ENCODE peak calls at places on chromosomes 1 and 21, in seven cellular contexts. B, L, K, J, U, M and I are unnamed samples. For H3K27me3, the result is how much of the 10 kb centered on the place peaks cover.

GRCh38 chr1:84780000-84780716 is 89.9 kb upstream of the SSX2IP start:
- DNase-seq in B (no peak), L (no peak), K (no peak), J (no peak), U (no peak), M (peak), I (no peak)

GRCh38 chr1:56000424-56000823 is 578.9 kb downstream of the PLPP3 start:
- DNase-seq in B (no peak), L (no peak), K (no peak), J (no peak), U (no peak), M (no peak), I (no peak)

GRCh38 chr1:91549041-91549735 is 48.5 kb downstream of the CDC7 start:
- DNase-seq in B (no peak), L (no peak), K (no peak), J (no peak), U (no peak), M (no peak), I (no peak)

GRCh38 chr1:10252508-10252907 is 42.1 kb downstream of the KIF1B start:
- DNase-seq in B (no peak), L (no peak), K (no peak), J (peak), U (no peak), M (peak), I (no peak)

GRCh38 chr1:225329041-225329440 is 98.8 kb downstream of the LBR start:
- DNase-seq in B (no peak), L (no peak), K (no peak), J (no peak), U (no peak), M (no peak), I (no peak)

GRCh38 chr1:216807696-216808095 is 84.5 kb upstream of the ESRRG start:
- DNase-seq in B (no peak), L (no peak), K (no peak), J (no peak), U (no peak), M (peak), I (no peak)

GRCh38 chr1:177488722-177489121 is 318.0 kb downstream of the BRINP2 start:
- DNase-seq in B (no peak), L (no peak), K (no peak), J (no peak), U (no peak), M (no peak), I (no peak)

GRCh38 chr1:82273816-82274215 is 473.1 kb downstream of the ADGRL2 start:
- DNase-seq in B (no peak), L (no peak), K (no peak), J (no peak), U (no peak), M (no peak), I (no peak)

GRCh38 chr1:77126309-77126708 is 92.9 kb downstream of the PIGK start:
- DNase-seq in B (no peak), L (peak), K (no peak), J (no peak), U (no peak), M (peak), I (no peak)

GRCh38 chr1:236239186-236239585 is 42.6 kb downstream of the ERO1B start:
- DNase-seq in B (no peak), L (no peak), K (no peak), J (no peak), U (no peak), M (no peak), I (no peak)

GRCh38 chr1:43144228-43144627 is 27.9 kb downstream of the EBNA1BP2 start:
- DNase-seq in B (no peak), L (no peak), K (no peak), J (no peak), U (no peak), M (peak), I (no peak)

GRCh38 chr1:5009376-5010065 is 355.1 kb downstream of the AJAP1 start:
- DNase-seq in B (peak), L (no peak), K (no peak), J (no peak), U (no peak), M (no peak), I (no peak)

GRCh38 chr1:49597436-49597835 is 426.3 kb downstream of the AGBL4 start:
- DNase-seq in B (no peak), L (no peak), K (no peak), J (no peak), U (no peak), M (no peak), I (no peak)

GRCh38 chr1:111197598-111198289 is 2.7 kb downstream of the DENND2D start:
- DNase-seq in B (no peak), L (no peak), K (no peak), J (peak), U (no peak), M (peak), I (no peak)

GRCh38 chr1:17653728-17654351 is 101.3 kb upstream of the ACTL8 start:
- DNase-seq in B (no peak), L (peak), K (peak), J (no peak), U (no peak), M (peak), I (no peak)

GRCh38 chr1:177172866-177173265 is 2.1 kb downstream of the BRINP2 start:
- DNase-seq in B (no peak), L (no peak), K (no peak), J (no peak), U (no peak), M (no peak), I (no peak)

GRCh38 chr1:230643887-230644286 is 1.6 kb downstream of the COG2 start:
- DNase-seq in B (no peak), L (no peak), K (no peak), J (no peak), U (no peak), M (peak), I (no peak)

GRCh38 chr1:201648911-201649775 is 110.2 kb downstream of the NAV1 start:
- DNase-seq in B (no peak), L (peak), K (peak), J (peak), U (peak), M (peak), I (peak)

GRCh38 chr1:27009601-27010197 is 3.0 kb downstream of the TENT5B start:
- DNase-seq in B (no peak), L (peak), K (no peak), J (peak), U (peak), M (peak), I (no peak)

GRCh38 chr1:14811573-14811972 is 213.1 kb downstream of the KAZN start:
- DNase-seq in B (no peak), L (no peak), K (no peak), J (no peak), U (no peak), M (peak), I (no peak)

GRCh38 chr1:4944072-4944471 is 289.7 kb downstream of the AJAP1 start:
- DNase-seq in B (no peak), L (no peak), K (no peak), J (no peak), U (no peak), M (no peak), I (no peak)

GRCh38 chr1:186330758-186331157 is 44.3 kb downstream of the TPR start:
- DNase-seq in B (no peak), L (no peak), K (no peak), J (no peak), U (no peak), M (peak), I (no peak)

GRCh38 chr1:73701816-73702215 is 496.2 kb downstream of the LRRIQ3 start:
- DNase-seq in B (no peak), L (no peak), K (no peak), J (no peak), U (no peak), M (no peak), I (no peak)

GRCh38 chr1:209497729-209498128 is 85.8 kb upstream of the CAMK1G start:
- DNase-seq in B (no peak), L (no peak), K (no peak), J (no peak), U (no peak), M (no peak), I (no peak)

GRCh38 chr1:171644805-171645483 is 7.5 kb downstream of the MYOC start:
- DNase-seq in B (no peak), L (peak), K (peak), J (peak), U (peak), M (peak), I (peak)

GRCh38 chr1:62727656-62728396 is 39.6 kb upstream of the DOCK7 start:
- DNase-seq in B (no peak), L (no peak), K (no peak), J (no peak), U (no peak), M (peak), I (no peak)

GRCh38 chr1:245409341-245410195 is 254.8 kb downstream of the KIF26B start:
- DNase-seq in B (no peak), L (no peak), K (no peak), J (no peak), U (no peak), M (no peak), I (no peak)

GRCh38 chr1:214464303-214465287 is 86.8 kb downstream of the PTPN14 start:
- DNase-seq in B (no peak), L (no peak), K (no peak), J (no peak), U (peak), M (no peak), I (no peak)

GRCh38 chr1:41358152-41358937 is 2.9 kb upstream of the FOXO6 start:
- DNase-seq in B (peak), L (no peak), K (peak), J (no peak), U (peak), M (no peak), I (no peak)

GRCh38 chr1:161915051-161915503 is 108.6 kb downstream of the OLFML2B start:
- DNase-seq in B (no peak), L (no peak), K (no peak), J (no peak), U (no peak), M (peak), I (no peak)

GRCh38 chr1:43049487-43049886 is 90.8 kb upstream of the SLC2A1 start:
- DNase-seq in B (no peak), L (no peak), K (no peak), J (no peak), U (no peak), M (no peak), I (no peak)

GRCh38 chr1:190880352-190880751 is 402.7 kb upstream of the BRINP3 start:
- DNase-seq in B (no peak), L (no peak), K (no peak), J (no peak), U (no peak), M (no peak), I (no peak)

DNA sequence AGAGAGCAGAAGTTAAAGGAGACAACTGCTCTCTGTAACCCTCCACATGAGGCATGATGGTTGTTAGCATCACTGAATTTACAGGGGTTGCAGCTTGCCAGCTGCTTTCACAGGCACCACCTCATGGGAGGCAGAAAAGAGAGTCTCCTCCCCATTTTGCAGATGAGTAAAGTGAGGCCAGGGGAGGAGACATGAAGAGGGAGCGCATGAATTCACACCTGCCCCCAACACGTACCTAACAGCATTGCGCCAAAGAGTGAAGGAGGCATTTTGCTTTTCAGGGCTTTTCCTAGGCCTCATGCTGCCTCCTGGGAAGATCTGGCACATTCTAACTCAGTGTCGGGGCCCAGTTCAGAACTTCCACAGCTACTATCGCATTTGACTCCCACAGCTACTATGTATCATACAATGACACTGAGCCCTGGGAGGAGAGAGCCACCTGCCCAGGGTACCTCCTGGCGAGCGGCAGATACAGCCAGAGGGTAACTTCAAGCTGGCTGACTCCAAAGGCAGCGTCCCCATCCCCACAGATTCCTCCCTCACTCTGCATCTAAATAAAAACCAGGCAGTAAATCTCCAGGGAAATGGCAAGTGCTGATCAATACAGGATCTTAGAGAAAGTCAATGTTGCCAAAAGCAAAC is 34.0 kb downstream of the GLIS1 start:
- DNase-seq in B (no peak), L (no peak), K (peak), J (no peak), U (no peak), M (no peak), I (no peak)
- H3K27me3 ChIP-seq in B (under half), L (under half), K (under half), J (under half), U (under half), M (under half), I (under half)

GRCh38 chr1:157315544-157315943 is 177.3 kb upstream of the ETV3 start:
- DNase-seq in B (peak), L (no peak), K (no peak), J (no peak), U (no peak), M (no peak), I (no peak)

GRCh38 chr1:157312270-157312812 is 174.1 kb upstream of the ETV3 start:
- DNase-seq in B (no peak), L (no peak), K (no peak), J (no peak), U (no peak), M (peak), I (no peak)

GRCh38 chr1:157314408-157314807 is 176.2 kb upstream of the ETV3 start:
- DNase-seq in B (no peak), L (no peak), K (no peak), J (no peak), U (no peak), M (no peak), I (no peak)

GRCh38 chr1:157311730-157312269 is 173.6 kb upstream of the ETV3 start:
- DNase-seq in B (peak), L (peak), K (no peak), J (no peak), U (no peak), M (no peak), I (no peak)

GRCh38 chr1:157313240-157313807 is 175.1 kb upstream of the ETV3 start:
- DNase-seq in B (peak), L (peak), K (no peak), J (no peak), U (no peak), M (no peak), I (no peak)
- H3K4me3 ChIP-seq in B (no peak), L (no peak), K (no peak), J (no peak), U (no peak), M (no peak), I (no peak)

GRCh38 chr21:14988760-14989159 is 76.0 kb downstream of the NRIP1 start:
- DNase-seq in B (no peak), L (no peak), K (no peak), J (no peak), U (no peak), M (no peak), I (no peak)
- H3K27me3 ChIP-seq in B (under half), L (under half), K (under half), J (under half), U (under half), M (under half), I (under half)

GRCh38 chr1:197917553-197917812 is 311 bp downstream of the LHX9 start:
- DNase-seq in B (no peak), L (no peak), K (no peak), J (no peak), U (no peak), M (no peak), I (no peak)
- H3K4me3 ChIP-seq in B (peak), L (no peak), K (no peak), J (peak), U (peak), M (peak), I (peak)

GRCh38 chr1:179296831-179297377 is 3.3 kb downstream of the SOAT1 start:
- DNase-seq in B (no peak), L (no peak), K (no peak), J (no peak), U (no peak), M (no peak), I (no peak)
- H3K27me3 ChIP-seq in B (under half), L (under half), K (under half), J (under half), U (under half), M (under half), I (under half)

DNA sequence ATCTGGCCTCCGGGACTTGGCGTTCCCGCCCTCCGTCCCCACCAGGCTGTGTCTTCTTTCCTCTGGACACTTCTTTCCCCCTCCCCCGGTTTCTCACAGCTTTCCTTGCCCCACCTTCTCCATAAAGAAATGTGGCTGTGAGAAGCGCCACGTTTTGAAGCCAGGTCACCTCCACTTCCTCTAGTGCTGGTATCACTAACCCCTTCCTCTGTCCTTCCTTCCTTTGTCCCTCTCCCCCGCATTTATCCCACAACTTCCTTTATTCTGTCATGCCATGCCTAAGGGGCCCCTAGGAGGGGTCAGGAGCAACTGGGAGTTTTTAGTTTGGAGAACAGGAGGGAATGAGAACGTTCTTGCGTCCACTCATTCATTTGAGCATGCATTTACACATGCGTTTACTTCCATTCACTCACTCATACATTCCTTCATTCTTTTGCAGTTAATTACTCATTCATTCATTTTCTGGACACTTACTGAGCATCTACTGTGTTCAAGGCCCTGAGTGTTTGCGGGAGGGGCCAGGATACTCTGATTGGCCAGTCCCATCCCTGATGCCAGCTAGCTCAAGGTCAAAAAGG is 5.0 kb upstream of the ACOT11 start:
- DNase-seq in B (no peak), L (no peak), K (no peak), J (no peak), U (no peak), M (peak), I (no peak)
- H3K4me3 ChIP-seq in B (peak), L (no peak), K (no peak), J (peak), U (peak), M (peak), I (peak)